ENCODE peak calls at places on chromosomes 1 and 21, in seven cellular contexts. D is upper lobe of right lung; V is neural progenitor cell; P is fibroblast of lung; M is AG10803; U is effector memory CD4-positive, alpha-beta T cell; I is tibial artery. Y is an unnamed sample.

GRCh38 chr1:13535227-13535626 is 21.4 kb upstream of the LRRC38 start:
- DNase-seq in D (peak; percentile 13), V (no peak), P (no peak), M (no peak), U (no peak), I (no peak), Y (no peak)

GRCh38 chr1:116498789-116499628 is 71.8 kb downstream of the CD58 start:
- DNase-seq in D (no peak), V (peak; percentile 84), P (peak; percentile 51), M (peak; percentile 67), U (no peak), I (no peak), Y (peak; percentile 78)

GRCh38 chr1:204174958-204175357 is 8.8 kb upstream of the REN start:
- DNase-seq in D (no peak), V (no peak), P (no peak), M (no peak), U (no peak), I (no peak), Y (no peak)

GRCh38 chr1:209335090-209335692 is 248.3 kb upstream of the CAMK1G start:
- DNase-seq in D (no peak), V (peak; percentile 80), P (peak; percentile 12), M (peak; percentile 25), U (no peak), I (no peak), Y (peak; percentile 27)

GRCh38 chr1:54743827-54744226 is 20.5 kb downstream of the PARS2 start:
- DNase-seq in D (no peak), V (no peak), P (no peak), M (no peak), U (no peak), I (no peak), Y (no peak)

GRCh38 chr1:109900489-109900888 is 10.2 kb upstream of the CSF1 start:
- DNase-seq in D (no peak), V (no peak), P (no peak), M (no peak), U (no peak), I (no peak), Y (no peak)

GRCh38 chr1:209202826-209203439 is 380.6 kb upstream of the CAMK1G start:
- DNase-seq in D (no peak), V (peak; percentile 66), P (peak; percentile 59), M (peak; percentile 67), U (no peak), I (no peak), Y (peak; percentile 72)

GRCh38 chr21:42156690-42157605 is 62.0 kb upstream of the ABCG1 start:
- DNase-seq in D (peak; percentile 61), V (peak; percentile 27), P (no peak), M (no peak), U (no peak), I (no peak), Y (peak; percentile 32)

GRCh38 chr1:96887501-96887900 is 165.9 kb downstream of the PTBP2 start:
- DNase-seq in D (no peak), V (no peak), P (no peak), M (no peak), U (no peak), I (no peak), Y (no peak)

GRCh38 chr1:245153645-245154428 is 948 bp upstream of the KIF26B start:
- DNase-seq in D (peak; percentile 70), V (peak; percentile 44), P (peak; percentile 36), M (no peak), U (no peak), I (no peak), Y (no peak)

GRCh38 chr1:79920970-79921669 is 914.6 kb upstream of the ADGRL4 start:
- DNase-seq in D (no peak), V (no peak), P (no peak), M (no peak), U (no peak), I (no peak), Y (no peak)

GRCh38 chr21:45823100-45823681 is 158.4 kb upstream of the COL6A1 start:
- DNase-seq in D (no peak), V (no peak), P (no peak), M (no peak), U (no peak), I (no peak), Y (no peak)

GRCh38 chr1:190444464-190444863 is 33.2 kb downstream of the BRINP3 start:
- DNase-seq in D (no peak), V (peak; percentile 8), P (no peak), M (no peak), U (no peak), I (no peak), Y (no peak)

GRCh38 chr1:183461350-183461749 is 10.9 kb upstream of the SMG7 start:
- DNase-seq in D (no peak), V (no peak), P (no peak), M (peak; percentile 6), U (no peak), I (no peak), Y (peak; percentile 67)

GRCh38 chr1:99580451-99580850 is 65.5 kb upstream of the PALMD start:
- DNase-seq in D (no peak), V (no peak), P (peak; percentile 66), M (peak; percentile 49), U (no peak), I (peak; percentile 26), Y (peak; percentile 43)

GRCh38 chr1:54490361-54491248 is 57.4 kb upstream of the ACOT11 start:
- DNase-seq in D (no peak), V (peak; percentile 85), P (no peak), M (no peak), U (no peak), I (no peak), Y (no peak)

GRCh38 chr1:79815115-79815514 is 808.6 kb upstream of the ADGRL4 start:
- DNase-seq in D (no peak), V (no peak), P (peak; percentile 11), M (peak; percentile 56), U (no peak), I (no peak), Y (no peak)

GRCh38 chr1:206738370-206739366 is 31.9 kb upstream of the IL19 start:
- DNase-seq in D (no peak), V (peak; percentile 29), P (peak; percentile 33), M (peak; percentile 53), U (no peak), I (no peak), Y (peak; percentile 35)

GRCh38 chr1:101365881-101366280 is 129.1 kb downstream of the S1PR1 start:
- DNase-seq in D (no peak), V (no peak), P (no peak), M (no peak), U (no peak), I (no peak), Y (no peak)

GRCh38 chr21:33058468-33059318 is 11.2 kb upstream of the OLIG1 start:
- DNase-seq in D (no peak), V (no peak), P (no peak), M (no peak), U (no peak), I (no peak), Y (no peak)

GRCh38 chr1:45306319-45306718 is 20.4 kb upstream of the HPDL start:
- DNase-seq in D (no peak), V (peak; percentile 42), P (peak; percentile 32), M (peak; percentile 17), U (no peak), I (no peak), Y (peak; percentile 63)

GRCh38 chr1:98327151-98327918 is 334.2 kb upstream of the SNX7 start:
- DNase-seq in D (no peak), V (peak; percentile 13), P (peak; percentile 92), M (peak; percentile 70), U (no peak), I (no peak), Y (peak; percentile 72)

GRCh38 chr1:56831874-56832693 is 12.9 kb upstream of the FYB2 start:
- DNase-seq in D (peak; percentile 69), V (peak; percentile 76), P (peak; percentile 98), M (peak; percentile 97), U (peak; percentile 19), I (peak; percentile 26), Y (peak; percentile 93)
- H3K4me3 ChIP-seq in D (peak overlapping the region; percentile 12), V (no peak overlapping the region), P (no peak overlapping the region), M (no peak overlapping the region), U (no peak overlapping the region), I (peak overlapping the region; percentile 7), Y (no peak overlapping the region)

GRCh38 chr1:46484783-46485490 is 4.7 kb upstream of the DMBX1 start:
- DNase-seq in D (no peak), V (no peak), P (no peak), M (no peak), U (no peak), I (no peak), Y (no peak)

GRCh38 chr1:46487818-46488218 is 1.8 kb upstream of the DMBX1 start:
- DNase-seq in D (no peak), V (peak; percentile 90), P (no peak), M (no peak), U (no peak), I (no peak), Y (peak; percentile 29)

GRCh38 chr1:46483597-46483996 is 6.0 kb upstream of the DMBX1 start:
- DNase-seq in D (no peak), V (no peak), P (no peak), M (no peak), U (no peak), I (no peak), Y (no peak)

GRCh38 chr1:46486432-46487015 is 3.1 kb upstream of the DMBX1 start:
- DNase-seq in D (no peak), V (no peak), P (no peak), M (no peak), U (no peak), I (no peak), Y (no peak)

GRCh38 chr1:46485564-46486431 is 3.8 kb upstream of the DMBX1 start:
- DNase-seq in D (no peak), V (peak; percentile 69), P (no peak), M (no peak), U (no peak), I (no peak), Y (no peak)
- H3K4me3 ChIP-seq in D (no peak overlapping the region), V (peak overlapping the region; percentile 31), P (no peak overlapping the region), M (no peak overlapping the region), U (no peak overlapping the region), I (no peak overlapping the region), Y (no peak overlapping the region)

GRCh38 chr21:40070871-40071270 is 203.6 kb downstream of the PCP4 start:
- DNase-seq in D (no peak), V (no peak), P (no peak), M (no peak), U (no peak), I (no peak), Y (no peak)
- H3K4me3 ChIP-seq in D (no peak overlapping the region), V (no peak overlapping the region), P (no peak overlapping the region), M (no peak overlapping the region), U (no peak overlapping the region), I (no peak overlapping the region), Y (no peak overlapping the region)

DNA sequence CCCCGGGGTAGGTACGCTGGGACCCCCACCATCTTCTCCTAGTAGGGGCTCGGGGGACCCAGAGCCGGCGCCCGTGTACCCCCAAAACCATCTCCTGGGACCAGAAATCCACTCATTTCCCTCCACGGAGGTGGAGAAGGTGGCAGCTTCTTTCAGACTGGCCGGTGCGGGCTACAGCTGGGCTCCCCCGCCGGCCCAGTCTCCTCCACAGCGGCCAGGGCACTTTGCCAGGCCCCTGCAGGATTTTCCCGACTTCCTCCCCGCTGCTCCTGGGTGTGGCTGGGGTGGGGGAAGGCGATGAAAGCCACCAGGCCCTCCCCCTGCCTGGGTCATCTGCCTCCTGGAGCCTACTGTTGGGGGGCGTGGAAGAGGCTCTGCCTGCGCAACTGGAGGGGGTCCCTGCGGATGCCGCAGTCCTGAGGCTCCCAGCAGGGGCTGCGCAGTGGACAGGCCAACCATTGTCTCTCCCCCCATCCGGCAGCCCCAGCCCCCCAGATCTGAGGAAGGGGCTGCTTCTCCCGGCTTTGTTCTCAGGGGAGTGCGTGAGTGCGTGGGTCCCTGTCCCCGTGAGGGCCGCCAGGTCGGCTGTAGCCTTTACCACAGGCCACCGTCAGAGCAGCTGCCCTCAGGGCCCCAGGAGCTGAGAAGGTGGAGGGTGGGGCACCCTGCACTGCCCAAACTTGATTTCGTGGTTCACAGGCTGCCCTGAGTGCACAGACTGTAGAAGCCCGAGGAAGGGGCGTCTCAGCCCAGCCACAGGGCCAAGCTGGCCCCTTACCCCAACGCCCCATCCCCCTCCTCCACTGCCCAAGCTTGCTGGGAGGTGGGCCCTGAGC is 1.3 kb downstream of the AGRN start:
- DNase-seq in D (peak; percentile 88), V (peak; percentile 50), P (peak; percentile 84), M (peak; percentile 73), U (no peak), I (no peak), Y (peak; percentile 71)
- H3K4me3 ChIP-seq in D (peak overlapping the region; percentile 63), V (peak overlapping the region; percentile 69), P (peak overlapping the region; percentile 38), M (peak overlapping the region; percentile 66), U (no peak overlapping the region), I (peak overlapping the region; percentile 92), Y (peak overlapping the region; percentile 63)

Y was measured in cardiac fibroblast.